ENCODE peak calls at places on chromosomes 7 and 10, in nine cellular contexts. One of them, this sample, is unnamed.

GRCh38 chr7:93799750-93800357 is 90.7 kb downstream of the TFPI2 start:
- DNase-seq in T-cell: no peak
- DNase-seq in activated T-cell treated with anti-CD3 and anti-CD28 coated beads for 24 hours: no peak
- DNase-seq in ACHN: peak
- DNase-seq in left kidney: peak
- DNase-seq in stimulated activated CD4-positive, alpha-beta T cell treated with anti-CD3 and anti-CD28 coated beads, Interleukin-4, amount 100 ng/mL, for 24 hours: no peak
- DNase-seq in RWPE1: peak
- DNase-seq in GM13977: peak
- DNase-seq in ovary: no peak
- DNase-seq in this sample: no peak

GRCh38 chr7:130912910-130913720 is 179.1 kb upstream of the KLF14 start:
- DNase-seq in left kidney: no peak
- DNase-seq in T-cell: peak
- DNase-seq in ACHN: peak
- DNase-seq in stimulated activated CD4-positive, alpha-beta T cell treated with anti-CD3 and anti-CD28 coated beads, Interleukin-4, amount 100 ng/mL, for 24 hours: peak
- DNase-seq in ovary: peak
- DNase-seq in activated T-cell treated with anti-CD3 and anti-CD28 coated beads for 24 hours: peak
- DNase-seq in RWPE1: peak
- DNase-seq in GM13977: peak
- DNase-seq in this sample: peak

GRCh38 chr7:13241416-13241815 is 554.0 kb downstream of the ARL4A start:
- DNase-seq in left kidney: no peak
- DNase-seq in ovary: no peak
- DNase-seq in RWPE1: no peak
- DNase-seq in T-cell: no peak
- DNase-seq in GM13977: no peak
- DNase-seq in activated T-cell treated with anti-CD3 and anti-CD28 coated beads for 24 hours: no peak
- DNase-seq in ACHN: no peak
- DNase-seq in stimulated activated CD4-positive, alpha-beta T cell treated with anti-CD3 and anti-CD28 coated beads, Interleukin-4, amount 100 ng/mL, for 24 hours: no peak
- DNase-seq in this sample: no peak

GRCh38 chr7:38171558-38172403 is 6.3 kb upstream of the STARD3NL start:
- DNase-seq in T-cell: no peak
- DNase-seq in GM13977: no peak
- DNase-seq in left kidney: no peak
- DNase-seq in RWPE1: no peak
- DNase-seq in ACHN: no peak
- DNase-seq in ovary: no peak
- DNase-seq in stimulated activated CD4-positive, alpha-beta T cell treated with anti-CD3 and anti-CD28 coated beads, Interleukin-4, amount 100 ng/mL, for 24 hours: no peak
- DNase-seq in activated T-cell treated with anti-CD3 and anti-CD28 coated beads for 24 hours: no peak
- DNase-seq in this sample: no peak

GRCh38 chr10:13629116-13629515 is 42.4 kb downstream of the PRPF18 start:
- DNase-seq in activated T-cell treated with anti-CD3 and anti-CD28 coated beads for 24 hours: no peak
- DNase-seq in T-cell: no peak
- DNase-seq in ACHN: no peak
- DNase-seq in stimulated activated CD4-positive, alpha-beta T cell treated with anti-CD3 and anti-CD28 coated beads, Interleukin-4, amount 100 ng/mL, for 24 hours: no peak
- DNase-seq in ovary: no peak
- DNase-seq in GM13977: no peak
- DNase-seq in left kidney: peak
- DNase-seq in RWPE1: no peak
- DNase-seq in this sample: no peak

GRCh38 chr10:119761106-119761505 is 35.3 kb downstream of the INPP5F start:
- DNase-seq in RWPE1: peak
- DNase-seq in stimulated activated CD4-positive, alpha-beta T cell treated with anti-CD3 and anti-CD28 coated beads, Interleukin-4, amount 100 ng/mL, for 24 hours: no peak
- DNase-seq in ACHN: peak
- DNase-seq in ovary: no peak
- DNase-seq in left kidney: no peak
- DNase-seq in GM13977: no peak
- DNase-seq in activated T-cell treated with anti-CD3 and anti-CD28 coated beads for 24 hours: no peak
- DNase-seq in T-cell: no peak
- DNase-seq in this sample: no peak

GRCh38 chr10:84008878-84009277 is 130.4 kb upstream of the GHITM start:
- DNase-seq in stimulated activated CD4-positive, alpha-beta T cell treated with anti-CD3 and anti-CD28 coated beads, Interleukin-4, amount 100 ng/mL, for 24 hours: peak
- DNase-seq in T-cell: no peak
- DNase-seq in RWPE1: peak
- DNase-seq in GM13977: peak
- DNase-seq in left kidney: no peak
- DNase-seq in ovary: no peak
- DNase-seq in activated T-cell treated with anti-CD3 and anti-CD28 coated beads for 24 hours: peak
- DNase-seq in ACHN: peak
- DNase-seq in this sample: peak

GRCh38 chr10:131475043-131475442 is 163.5 kb upstream of the TCERG1L start:
- DNase-seq in stimulated activated CD4-positive, alpha-beta T cell treated with anti-CD3 and anti-CD28 coated beads, Interleukin-4, amount 100 ng/mL, for 24 hours: no peak
- DNase-seq in activated T-cell treated with anti-CD3 and anti-CD28 coated beads for 24 hours: no peak
- DNase-seq in T-cell: no peak
- DNase-seq in RWPE1: no peak
- DNase-seq in ovary: no peak
- DNase-seq in left kidney: no peak
- DNase-seq in GM13977: no peak
- DNase-seq in ACHN: no peak
- DNase-seq in this sample: no peak

GRCh38 chr10:13686331-13686752 is 99.6 kb downstream of the PRPF18 start:
- DNase-seq in left kidney: no peak
- DNase-seq in T-cell: no peak
- DNase-seq in RWPE1: no peak
- DNase-seq in stimulated activated CD4-positive, alpha-beta T cell treated with anti-CD3 and anti-CD28 coated beads, Interleukin-4, amount 100 ng/mL, for 24 hours: no peak
- DNase-seq in ovary: no peak
- DNase-seq in GM13977: no peak
- DNase-seq in ACHN: no peak
- DNase-seq in activated T-cell treated with anti-CD3 and anti-CD28 coated beads for 24 hours: no peak
- DNase-seq in this sample: no peak

GRCh38 chr10:43066481-43066880 is 10.4 kb upstream of the RET start:
- DNase-seq in ovary: no peak
- DNase-seq in activated T-cell treated with anti-CD3 and anti-CD28 coated beads for 24 hours: no peak
- DNase-seq in ACHN: no peak
- DNase-seq in RWPE1: no peak
- DNase-seq in stimulated activated CD4-positive, alpha-beta T cell treated with anti-CD3 and anti-CD28 coated beads, Interleukin-4, amount 100 ng/mL, for 24 hours: no peak
- DNase-seq in GM13977: no peak
- DNase-seq in left kidney: no peak
- DNase-seq in T-cell: no peak
- DNase-seq in this sample: no peak

GRCh38 chr10:104253106-104253505 is 1.6 kb upstream of the GSTO1 start:
- DNase-seq in stimulated activated CD4-positive, alpha-beta T cell treated with anti-CD3 and anti-CD28 coated beads, Interleukin-4, amount 100 ng/mL, for 24 hours: peak
- DNase-seq in activated T-cell treated with anti-CD3 and anti-CD28 coated beads for 24 hours: no peak
- DNase-seq in GM13977: no peak
- DNase-seq in RWPE1: no peak
- DNase-seq in left kidney: no peak
- DNase-seq in ACHN: no peak
- DNase-seq in ovary: no peak
- DNase-seq in T-cell: no peak
- DNase-seq in this sample: no peak

GRCh38 chr10:18474111-18474455 is 177.3 kb downstream of the NSUN6 start:
- DNase-seq in GM13977: no peak
- DNase-seq in stimulated activated CD4-positive, alpha-beta T cell treated with anti-CD3 and anti-CD28 coated beads, Interleukin-4, amount 100 ng/mL, for 24 hours: no peak
- DNase-seq in left kidney: no peak
- DNase-seq in RWPE1: no peak
- DNase-seq in T-cell: no peak
- DNase-seq in ovary: no peak
- DNase-seq in ACHN: no peak
- DNase-seq in activated T-cell treated with anti-CD3 and anti-CD28 coated beads for 24 hours: no peak
- DNase-seq in this sample: no peak

GRCh38 chr10:32041290-32042028 is 14.8 kb downstream of the KIF5B start:
- DNase-seq in ACHN: no peak
- DNase-seq in ovary: no peak
- DNase-seq in GM13977: no peak
- DNase-seq in left kidney: no peak
- DNase-seq in stimulated activated CD4-positive, alpha-beta T cell treated with anti-CD3 and anti-CD28 coated beads, Interleukin-4, amount 100 ng/mL, for 24 hours: no peak
- DNase-seq in RWPE1: no peak
- DNase-seq in T-cell: no peak
- DNase-seq in activated T-cell treated with anti-CD3 and anti-CD28 coated beads for 24 hours: no peak
- DNase-seq in this sample: no peak

GRCh38 chr10:88270871-88271713 is 312.0 kb downstream of the RNLS start:
- DNase-seq in activated T-cell treated with anti-CD3 and anti-CD28 coated beads for 24 hours: peak
- DNase-seq in GM13977: peak
- DNase-seq in ACHN: no peak
- DNase-seq in RWPE1: peak
- DNase-seq in left kidney: peak
- DNase-seq in ovary: peak
- DNase-seq in stimulated activated CD4-positive, alpha-beta T cell treated with anti-CD3 and anti-CD28 coated beads, Interleukin-4, amount 100 ng/mL, for 24 hours: peak
- DNase-seq in T-cell: peak
- DNase-seq in this sample: peak

GRCh38 chr10:73439605-73440298 is 6.4 kb upstream of the MSS51 start:
- DNase-seq in GM13977: no peak
- DNase-seq in activated T-cell treated with anti-CD3 and anti-CD28 coated beads for 24 hours: no peak
- DNase-seq in stimulated activated CD4-positive, alpha-beta T cell treated with anti-CD3 and anti-CD28 coated beads, Interleukin-4, amount 100 ng/mL, for 24 hours: no peak
- DNase-seq in RWPE1: peak
- DNase-seq in ovary: no peak
- DNase-seq in T-cell: no peak
- DNase-seq in ACHN: peak
- DNase-seq in left kidney: no peak
- DNase-seq in this sample: no peak

GRCh38 chr7:37480642-37481041 is 32.0 kb upstream of the ELMO1 start:
- DNase-seq in GM13977: no peak
- DNase-seq in ovary: no peak
- DNase-seq in T-cell: no peak
- DNase-seq in ACHN: no peak
- DNase-seq in stimulated activated CD4-positive, alpha-beta T cell treated with anti-CD3 and anti-CD28 coated beads, Interleukin-4, amount 100 ng/mL, for 24 hours: no peak
- DNase-seq in left kidney: no peak
- DNase-seq in activated T-cell treated with anti-CD3 and anti-CD28 coated beads for 24 hours: no peak
- DNase-seq in RWPE1: peak
- DNase-seq in this sample: no peak

GRCh38 chr10:85100495-85100894 is 772.1 kb downstream of the CCSER2 start:
- DNase-seq in left kidney: no peak
- DNase-seq in RWPE1: no peak
- DNase-seq in T-cell: no peak
- DNase-seq in ovary: no peak
- DNase-seq in activated T-cell treated with anti-CD3 and anti-CD28 coated beads for 24 hours: no peak
- DNase-seq in stimulated activated CD4-positive, alpha-beta T cell treated with anti-CD3 and anti-CD28 coated beads, Interleukin-4, amount 100 ng/mL, for 24 hours: no peak
- DNase-seq in GM13977: no peak
- DNase-seq in ACHN: no peak
- DNase-seq in this sample: no peak

GRCh38 chr10:78757542-78757941 is 311.2 kb upstream of the ZMIZ1 start:
- DNase-seq in ovary: no peak
- DNase-seq in RWPE1: peak
- DNase-seq in left kidney: no peak
- DNase-seq in activated T-cell treated with anti-CD3 and anti-CD28 coated beads for 24 hours: no peak
- DNase-seq in stimulated activated CD4-positive, alpha-beta T cell treated with anti-CD3 and anti-CD28 coated beads, Interleukin-4, amount 100 ng/mL, for 24 hours: no peak
- DNase-seq in GM13977: no peak
- DNase-seq in T-cell: no peak
- DNase-seq in ACHN: peak
- DNase-seq in this sample: no peak

GRCh38 chr10:95758351-95759025 is 2.5 kb downstream of the ENTPD1 start:
- DNase-seq in stimulated activated CD4-positive, alpha-beta T cell treated with anti-CD3 and anti-CD28 coated beads, Interleukin-4, amount 100 ng/mL, for 24 hours: no peak
- DNase-seq in RWPE1: no peak
- DNase-seq in ACHN: no peak
- DNase-seq in ovary: no peak
- DNase-seq in left kidney: no peak
- DNase-seq in T-cell: no peak
- DNase-seq in GM13977: peak
- DNase-seq in activated T-cell treated with anti-CD3 and anti-CD28 coated beads for 24 hours: no peak
- DNase-seq in this sample: peak

GRCh38 chr10:132394936-132395703 is 1.9 kb upstream of the PWWP2B start:
- DNase-seq in ovary: no peak
- DNase-seq in GM13977: no peak
- DNase-seq in RWPE1: no peak
- DNase-seq in left kidney: no peak
- DNase-seq in activated T-cell treated with anti-CD3 and anti-CD28 coated beads for 24 hours: no peak
- DNase-seq in T-cell: no peak
- DNase-seq in ACHN: no peak
- DNase-seq in stimulated activated CD4-positive, alpha-beta T cell treated with anti-CD3 and anti-CD28 coated beads, Interleukin-4, amount 100 ng/mL, for 24 hours: no peak
- DNase-seq in this sample: no peak

GRCh38 chr10:34236927-34237326 is 578.2 kb downstream of the PARD3 start:
- DNase-seq in ACHN: no peak
- DNase-seq in left kidney: no peak
- DNase-seq in GM13977: no peak
- DNase-seq in RWPE1: no peak
- DNase-seq in ovary: no peak
- DNase-seq in T-cell: no peak
- DNase-seq in stimulated activated CD4-positive, alpha-beta T cell treated with anti-CD3 and anti-CD28 coated beads, Interleukin-4, amount 100 ng/mL, for 24 hours: no peak
- DNase-seq in activated T-cell treated with anti-CD3 and anti-CD28 coated beads for 24 hours: no peak
- DNase-seq in this sample: no peak